ENCODE peak calls at places on chromosomes 6 and 20, in five cellular contexts. M is fibroblast of lung, Y is H1, E is colonic mucosa, L is IMR-90. J is an unnamed sample.

GRCh38 chr6:81997091-81997926 is 244.8 kb upstream of the TENT5A start:
- DNase-seq in L (peak), M (peak), E (no peak), Y (no peak), J (peak)

GRCh38 chr6:141484726-141485125 is 648.0 kb upstream of the GJE1 start:
- DNase-seq in Y (no peak), E (no peak), L (peak), M (peak), J (peak)

GRCh38 chr6:96610019-96610418 is 47.1 kb downstream of the FHL5 start:
- DNase-seq in L (no peak), Y (no peak), M (no peak), E (no peak), J (no peak)

GRCh38 chr6:70307008-70307407 is 4.1 kb upstream of the COL9A1 start:
- DNase-seq in M (no peak), L (no peak), E (no peak), Y (no peak), J (no peak)

GRCh38 chr6:46473866-46474265 is 17.4 kb downstream of the RCAN2 start:
- DNase-seq in Y (no peak), M (no peak), E (no peak), L (peak), J (peak)

GRCh38 chr6:166381381-166381732 is 1.4 kb downstream of the MPC1 start:
- DNase-seq in M (no peak), Y (no peak), E (no peak), L (no peak), J (no peak)

GRCh38 chr6:43355862-43356590 is 13.4 kb downstream of the ZNF318 start:
- DNase-seq in M (peak), L (peak), E (no peak), Y (no peak), J (peak)

GRCh38 chr6:147941143-147941542 is 401.5 kb upstream of the SASH1 start:
- DNase-seq in E (no peak), M (no peak), L (no peak), Y (no peak), J (peak)

GRCh38 chr6:34598725-34599124 is 42.6 kb upstream of the SPDEF start:
- DNase-seq in E (no peak), L (peak), M (peak), Y (no peak), J (no peak)

GRCh38 chr6:21942910-21943309 is 349.4 kb downstream of the SOX4 start:
- DNase-seq in Y (no peak), E (no peak), M (no peak), L (no peak), J (peak)

DNA sequence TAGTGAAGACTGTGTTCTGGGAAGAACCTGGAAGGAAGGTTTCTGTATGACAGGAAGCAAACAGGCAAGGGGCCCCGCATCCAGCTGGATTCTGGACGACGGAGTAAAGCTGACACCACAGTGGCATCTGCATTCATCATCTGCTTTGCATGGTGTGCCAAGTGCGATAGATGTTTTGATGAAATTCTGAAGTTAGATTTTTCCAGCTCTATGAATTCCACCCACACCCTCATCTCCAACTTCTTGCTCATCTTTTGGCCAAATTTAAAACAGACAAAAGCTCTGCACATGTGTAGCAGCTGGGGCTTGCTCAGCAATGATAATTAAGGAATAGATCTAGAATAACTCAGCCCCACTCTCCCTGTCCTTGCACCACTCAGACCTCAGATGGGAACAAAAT is 86.0 kb downstream of the BCAS1 start:
- DNase-seq in Y (no peak), L (no peak), M (peak), E (no peak), J (peak)
- TF ChIP-seq CTCF in Y (no peak), L (no peak), M (no peak), E (no peak), J (no peak)

GRCh38 chr6:27888576-27888975 is 23.6 kb downstream of the OR2B2 start:
- DNase-seq in Y (no peak), M (no peak), L (no peak), E (no peak), J (no peak)

GRCh38 chr6:27890351-27891299 is 21.6 kb downstream of the OR2B2 start:
- DNase-seq in L (peak), M (peak), E (peak), Y (peak), J (peak)

GRCh38 chr6:27891300-27891913 is 20.8 kb downstream of the OR2B2 start:
- DNase-seq in E (no peak), M (no peak), Y (no peak), L (no peak), J (no peak)

GRCh38 chr6:27889628-27890315 is 22.4 kb downstream of the OR2B2 start:
- DNase-seq in L (no peak), M (no peak), Y (no peak), E (peak), J (no peak)

DNA sequence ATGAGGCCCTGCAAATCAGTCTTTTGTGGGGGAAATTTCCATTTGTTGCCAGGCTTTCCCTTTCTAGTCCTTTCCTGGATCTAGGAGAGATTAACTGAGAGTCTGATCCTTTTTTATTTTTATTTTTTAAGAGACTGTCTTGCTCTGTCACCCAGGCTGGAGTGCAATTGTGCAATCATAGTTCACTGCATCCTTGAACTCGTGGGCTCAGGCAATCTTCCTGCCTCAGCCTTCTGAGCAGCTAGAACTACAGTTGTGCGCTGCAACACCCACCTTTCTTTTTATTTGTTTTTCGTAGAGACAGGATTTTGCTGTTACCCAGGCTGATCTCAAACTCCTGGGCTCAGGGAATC is 22.9 kb downstream of the OR2B2 start:
- DNase-seq in L (peak), M (peak), E (no peak), Y (no peak), J (no peak)
- H3K4me3 ChIP-seq in L (no peak), M (no peak), E (no peak), Y (peak), J (no peak)

GRCh38 chr20:59207742-59208357 is 44.2 kb downstream of the ZNF831 start:
- DNase-seq in L (no peak), M (peak), Y (peak), E (peak), J (no peak)
- TF ChIP-seq CTCF in L (peak), M (peak), Y (peak), E (peak), J (peak)

GRCh38 chr20:62182469-62183425 is at the start of gene MTG2:
- DNase-seq in Y (peak), L (peak), E (peak), M (peak), J (peak)

GRCh38 chr20:62183426-62184142 is 756 bp downstream of the MTG2 start:
- DNase-seq in L (no peak), M (no peak), E (no peak), Y (no peak), J (no peak)

GRCh38 chr20:62178316-62179161 is 4.3 kb upstream of the MTG2 start:
- DNase-seq in M (no peak), E (no peak), Y (no peak), L (no peak), J (no peak)

GRCh38 chr20:62179162-62179504 is 3.7 kb upstream of the MTG2 start:
- DNase-seq in E (no peak), M (no peak), L (no peak), Y (no peak), J (no peak)

DNA sequence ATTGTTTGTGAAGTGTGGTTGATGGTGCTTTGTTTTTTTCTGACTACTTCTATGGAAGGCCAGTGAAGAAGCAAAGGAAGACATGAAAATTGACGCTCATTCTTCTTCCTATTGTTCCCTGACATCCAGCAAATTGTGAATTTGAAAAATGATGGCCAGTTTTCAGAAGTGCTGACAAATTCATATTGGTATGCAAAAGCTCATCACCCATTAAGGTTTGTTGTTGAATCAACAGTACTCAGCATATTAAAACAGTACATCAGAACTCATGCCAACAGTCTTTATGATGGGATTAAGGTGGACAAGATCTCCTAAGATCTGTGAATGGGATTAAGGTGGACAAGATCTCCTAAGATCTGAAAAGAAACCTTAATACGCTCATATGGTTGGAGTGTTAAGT is 1.0 kb upstream of the MTG2 start:
- DNase-seq in E (no peak), L (no peak), M (no peak), Y (no peak), J (no peak)
- H3K4me3 ChIP-seq in E (no peak), L (peak), M (peak), Y (peak), J (peak)